ENCODE peak calls at places on chromosome 6, in four cellular contexts. E is GM12878, I is HepG2, H is K562. D is an unnamed sample.

GRCh38 chr6:45541934-45542333 is 164.2 kb upstream of the SUPT3H start:
- DNase-seq in E (no peak), I (no peak), H (peak), D (no peak)

GRCh38 chr6:157328108-157328692 is 4.9 kb upstream of the TMEM242 start:
- DNase-seq in E (no peak), I (no peak), H (no peak), D (no peak)

GRCh38 chr6:131023834-131024504 is 39.1 kb downstream of the EPB41L2 start:
- DNase-seq in E (no peak), I (no peak), H (no peak), D (no peak)

GRCh38 chr6:46015119-46015968 is at the start of gene CLIC5:
- DNase-seq in E (no peak), I (no peak), H (peak), D (peak)

GRCh38 chr6:30679765-30680535 is 6.5 kb downstream of the PPP1R18 start:
- DNase-seq in E (no peak), I (no peak), H (peak), D (no peak)

GRCh38 chr6:43453831-43454230 is 1.5 kb downstream of the DLK2 start:
- DNase-seq in E (no peak), I (no peak), H (no peak), D (no peak)

GRCh38 chr6:114087496-114087895 is 116.5 kb upstream of the HDAC2 start:
- DNase-seq in E (no peak), I (no peak), H (no peak), D (no peak)

GRCh38 chr6:55528624-55529023 is 50.4 kb downstream of the HMGCLL1 start:
- DNase-seq in E (peak), I (peak), H (no peak), D (peak)

GRCh38 chr6:79168695-79168980 is 65.8 kb downstream of the HMGN3 start:
- DNase-seq in E (no peak), I (no peak), H (no peak), D (no peak)

GRCh38 chr6:35282472-35282871 is 15.1 kb upstream of the DEF6 start:
- DNase-seq in E (no peak), I (no peak), H (no peak), D (no peak)

GRCh38 chr6:85347787-85348186 is 102.1 kb upstream of the NT5E start:
- DNase-seq in E (no peak), I (no peak), H (no peak), D (no peak)

GRCh38 chr6:22113046-22113766 is 183.6 kb downstream of the PRL start:
- DNase-seq in E (no peak), I (no peak), H (no peak), D (no peak)

GRCh38 chr6:150354754-150355571 is 13.8 kb upstream of the IYD start:
- DNase-seq in E (no peak), I (no peak), H (no peak), D (no peak)

GRCh38 chr6:44074383-44075136 is 52.7 kb downstream of the MRPL14 start:
- DNase-seq in E (peak), I (peak), H (peak), D (peak)

GRCh38 chr6:90028995-90029635 is 134.8 kb downstream of the GJA10 start:
- DNase-seq in E (no peak), I (no peak), H (no peak), D (no peak)

GRCh38 chr6:151389640-151390275 is 1.6 kb downstream of the ZBTB2 start:
- DNase-seq in E (no peak), I (peak), H (peak), D (peak)

GRCh38 chr6:158730175-158730907 is 80.5 kb downstream of the SYTL3 start:
- DNase-seq in E (no peak), I (no peak), H (no peak), D (no peak)

GRCh38 chr6:149990672-149991402 is 27.1 kb downstream of the ULBP1 start:
- DNase-seq in E (no peak), I (no peak), H (no peak), D (peak)

GRCh38 chr6:30688569-30688968 is 2.1 kb upstream of the PPP1R18 start:
- DNase-seq in E (no peak), I (no peak), H (no peak), D (no peak)

GRCh38 chr6:8588176-8588575 is 152.8 kb upstream of the SLC35B3 start:
- DNase-seq in E (no peak), I (no peak), H (no peak), D (no peak)

GRCh38 chr6:79941489-79942151 is 5.7 kb downstream of the ELOVL4 start:
- DNase-seq in E (no peak), I (no peak), H (no peak), D (no peak)

GRCh38 chr6:3370361-3371221 is 86.3 kb downstream of the SLC22A23 start:
- DNase-seq in E (no peak), I (peak), H (no peak), D (no peak)

GRCh38 chr6:50836231-50836630 is 17.6 kb downstream of the TFAP2B start:
- DNase-seq in E (no peak), I (no peak), H (no peak), D (no peak)

GRCh38 chr6:136609878-136610706 is 59.9 kb upstream of the MAP7 start:
- DNase-seq in E (no peak), I (peak), H (peak), D (no peak)

GRCh38 chr6:90458353-90459224 is 128.3 kb downstream of the MAP3K7 start:
- DNase-seq in E (no peak), I (no peak), H (peak), D (no peak)

GRCh38 chr6:52227495-52227894 is 16.8 kb downstream of the IL17F start:
- DNase-seq in E (peak), I (no peak), H (no peak), D (no peak)

DNA sequence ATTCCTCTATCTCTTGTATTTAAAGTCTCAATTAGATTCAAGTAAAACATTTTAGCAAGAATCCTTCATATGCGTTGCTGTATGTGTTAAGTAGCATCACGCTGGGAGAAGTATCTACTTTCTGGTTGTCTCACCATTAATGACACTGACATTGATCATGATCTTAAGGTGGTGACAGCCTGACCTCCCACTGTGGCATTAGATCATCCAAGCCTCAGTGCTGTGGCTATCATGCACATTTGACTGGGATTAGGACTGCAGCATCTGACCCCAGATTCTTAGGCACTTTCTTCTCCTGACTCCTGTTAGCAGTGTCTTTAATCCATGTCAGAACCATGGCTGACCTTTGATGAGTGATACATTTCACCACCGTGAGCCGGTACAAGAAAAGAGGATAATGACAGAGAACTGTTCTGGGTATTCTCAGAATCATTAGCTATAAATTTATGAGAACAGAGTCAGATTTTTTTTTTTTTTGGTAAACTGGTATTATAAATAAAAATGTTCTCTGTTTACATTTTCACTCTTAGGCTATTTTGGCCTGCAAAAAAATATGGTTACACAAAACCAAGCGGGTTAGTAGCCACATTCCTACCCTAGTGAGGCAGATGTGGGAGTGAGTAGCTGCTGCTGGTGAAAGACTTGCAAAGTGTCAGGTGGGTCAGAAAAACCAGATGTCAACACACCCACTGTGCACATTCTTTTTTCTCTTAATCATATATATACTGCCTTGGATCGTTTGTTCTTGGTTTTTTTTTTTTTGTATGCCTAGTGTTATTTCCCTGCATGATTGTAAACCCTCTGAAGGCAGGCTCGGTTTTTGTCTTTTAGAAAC is 67.8 kb upstream of the TFB1M start:
- DNase-seq in E (no peak), I (no peak), H (no peak), D (no peak)
- TF ChIP-seq TARDBP in E (no peak), I (no peak), H (no peak), D (no peak)

GRCh38 chr6:28393912-28394662 is 5.5 kb downstream of the ZSCAN12 start:
- DNase-seq in E (no peak), I (peak), H (no peak), D (no peak)
- TF ChIP-seq TARDBP in E (no peak), I (no peak), H (no peak), D (no peak)

DNA sequence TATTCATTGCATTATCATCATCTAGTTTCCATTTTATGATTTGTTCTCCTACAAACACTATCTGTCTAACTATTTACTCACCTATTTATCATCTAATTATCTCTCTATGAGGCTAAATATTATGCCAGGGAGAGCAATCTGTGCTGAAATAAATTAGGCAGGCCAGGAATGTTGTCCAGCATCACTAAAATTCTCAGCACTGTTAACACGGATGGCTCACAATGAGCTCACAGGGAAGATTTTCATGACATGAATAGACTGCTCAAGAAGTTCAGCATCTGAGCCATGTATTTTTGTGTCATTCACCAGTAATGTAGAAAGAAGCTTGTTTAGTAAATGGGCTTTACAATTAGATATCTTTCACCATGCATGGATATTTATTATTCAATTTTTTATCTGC is 1277.2 kb downstream of the GRIK2 start:
- DNase-seq in E (no peak), I (no peak), H (no peak), D (no peak)
- TF ChIP-seq TARDBP in E (no peak), I (no peak), H (no peak), D (no peak)

GRCh38 chr6:20333870-20334269 is 67.8 kb upstream of the E2F3 start:
- DNase-seq in E (no peak), I (no peak), H (no peak), D (no peak)

GRCh38 chr6:20331042-20331441 is 70.6 kb upstream of the E2F3 start:
- DNase-seq in E (no peak), I (no peak), H (no peak), D (no peak)

GRCh38 chr6:20331625-20332024 is 70.1 kb upstream of the E2F3 start:
- DNase-seq in E (no peak), I (no peak), H (no peak), D (no peak)

GRCh38 chr6:20334334-20334733 is 67.3 kb upstream of the E2F3 start:
- DNase-seq in E (no peak), I (no peak), H (peak), D (no peak)

DNA sequence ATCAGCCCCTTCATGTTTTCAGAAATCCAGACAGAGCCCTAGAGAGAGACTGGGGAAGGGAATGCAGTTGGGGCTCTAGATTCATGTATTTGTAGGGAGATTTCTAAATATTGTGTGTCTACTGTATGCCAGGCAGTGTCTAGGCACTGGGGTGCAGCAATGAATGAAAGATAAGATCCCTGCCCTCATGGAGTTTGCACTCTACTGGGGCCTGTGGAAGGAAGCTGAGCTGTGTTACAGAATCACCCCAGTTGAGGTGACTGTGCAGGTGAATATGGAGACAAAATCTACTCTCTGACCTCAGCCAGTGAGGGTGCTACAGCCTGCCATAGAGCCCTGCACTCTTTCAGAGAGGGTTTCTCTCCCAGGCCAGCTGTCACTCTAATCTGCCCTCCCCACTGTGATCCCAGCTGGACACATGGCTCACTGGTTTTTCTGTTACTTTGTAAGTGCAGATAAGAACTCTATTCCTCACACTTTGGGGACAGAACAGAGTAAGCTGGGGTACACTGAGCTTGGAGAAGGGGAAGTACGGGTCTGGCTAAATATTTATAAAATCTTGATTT is 69.2 kb upstream of the E2F3 start:
- DNase-seq in E (no peak), I (no peak), H (peak), D (no peak)
- TF ChIP-seq TARDBP in E (no peak), I (no peak), H (no peak), D (no peak)

GRCh38 chr6:41634657-41635056 is 3.6 kb upstream of the MDFI start:
- DNase-seq in E (no peak), I (no peak), H (no peak), D (no peak)
- TF ChIP-seq TARDBP in E (no peak), I (no peak), H (no peak), D (no peak)

GRCh38 chr6:16361121-16361520 is 122.7 kb downstream of the GMPR start:
- DNase-seq in E (no peak), I (no peak), H (no peak), D (no peak)
- TF ChIP-seq TARDBP in E (no peak), I (no peak), H (no peak), D (no peak)

DNA sequence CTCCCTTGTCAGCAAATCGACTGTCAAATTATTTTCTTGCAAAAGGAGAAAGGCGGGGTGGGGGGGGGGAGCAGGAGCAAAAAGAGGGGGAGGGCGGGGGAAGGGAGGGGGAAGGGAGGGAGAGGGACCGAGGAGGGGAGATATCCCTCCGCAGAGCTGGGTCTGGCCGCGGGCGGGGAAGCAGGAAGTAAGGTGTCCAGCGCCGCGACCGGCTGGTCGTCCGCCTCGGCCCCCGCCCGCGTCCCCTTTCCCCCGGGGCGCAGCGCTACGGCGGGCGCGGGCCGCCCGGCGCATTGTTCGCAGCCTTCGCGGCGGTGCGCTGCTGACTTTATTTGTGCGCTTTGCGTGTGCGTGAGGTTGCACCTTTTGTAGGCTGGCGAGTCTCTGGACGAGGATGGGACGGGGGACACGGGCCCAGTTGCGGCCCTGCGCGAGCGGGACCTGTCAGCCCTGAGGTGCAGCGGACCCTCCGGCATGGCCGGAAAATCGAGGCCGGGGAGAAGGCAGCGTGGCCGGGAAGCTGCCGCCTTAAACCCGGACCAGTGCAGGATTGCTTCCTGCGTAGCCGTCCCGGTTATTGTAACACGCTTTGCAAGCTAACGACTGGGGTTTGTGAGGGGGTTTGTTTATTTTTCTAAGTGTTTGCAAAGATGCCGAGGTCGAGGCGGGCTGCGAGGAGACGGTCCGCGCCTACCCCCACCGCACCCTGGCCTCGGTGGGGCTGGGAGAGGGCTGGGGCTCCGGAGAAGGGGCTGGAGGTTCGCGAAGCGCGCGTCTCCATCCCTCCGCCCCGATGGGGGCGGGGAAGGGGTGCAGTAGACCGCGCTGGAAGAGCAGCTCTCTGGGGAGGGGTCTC is 673 bp upstream of the TRERF1 start:
- DNase-seq in E (no peak), I (no peak), H (peak), D (peak)
- TF ChIP-seq TARDBP in E (peak), I (peak), H (no peak), D (no peak)

GRCh38 chr6:145887969-145888368 is 73.4 kb upstream of the FBXO30 start:
- DNase-seq in E (no peak), I (no peak), H (no peak), D (no peak)
- TF ChIP-seq TARDBP in E (no peak), I (no peak), H (no peak), D (no peak)

GRCh38 chr6:97669191-97669651 is 386.2 kb upstream of the MMS22L start:
- DNase-seq in E (peak), I (no peak), H (no peak), D (no peak)
- TF ChIP-seq TARDBP in E (peak), I (no peak), H (no peak), D (no peak)

GRCh38 chr6:11634948-11635347 is 97.4 kb downstream of the TMEM170B start:
- DNase-seq in E (no peak), I (no peak), H (no peak), D (no peak)

GRCh38 chr6:11632795-11633511 is 95.4 kb downstream of the TMEM170B start:
- DNase-seq in E (no peak), I (no peak), H (no peak), D (no peak)

GRCh38 chr6:11637266-11637665 is 99.7 kb downstream of the TMEM170B start:
- DNase-seq in E (no peak), I (no peak), H (no peak), D (no peak)

GRCh38 chr6:11634110-11634509 is 96.6 kb downstream of the TMEM170B start:
- DNase-seq in E (no peak), I (no peak), H (no peak), D (no peak)

GRCh38 chr6:11636121-11636520 is 98.6 kb downstream of the TMEM170B start:
- DNase-seq in E (no peak), I (no peak), H (no peak), D (no peak)
- TF ChIP-seq TARDBP in E (no peak), I (no peak), H (no peak), D (no peak)

D was measured in HEK293T.